ENCODE peak calls at places on chromosomes 2 and 18, in ten cellular contexts. One of them, this sample, is unnamed.

GRCh38 chr2:64632855-64633819 is 20.6 kb downstream of the SERTAD2 start:
- DNase-seq in activated T-cell treated with anti-CD3 and anti-CD28 coated beads, Interleukin-2, amount 50 U/mL, for 48 hours: no peak
- DNase-seq in ureter: peak; percentile 24
- DNase-seq in NCI-H2081 treated with DMSO at 0.1 percent for 48 hours: no peak
- DNase-seq in HCT116: no peak
- DNase-seq in stimulated activated CD4-positive, alpha-beta T cell treated with anti-CD3 and anti-CD28 coated beads, Interleukin-4, amount 100 ng/mL, for 24 hours: no peak
- DNase-seq in epithelial cell of esophagus: no peak
- DNase-seq in foreskin melanocyte: no peak
- DNase-seq in GM04503: no peak
- DNase-seq in iris pigment epithelial cell: peak; percentile 67
- DNase-seq in this sample: no peak

GRCh38 chr2:11998218-11998617 is 251.8 kb downstream of the LPIN1 start:
- DNase-seq in activated T-cell treated with anti-CD3 and anti-CD28 coated beads, Interleukin-2, amount 50 U/mL, for 48 hours: no peak
- DNase-seq in ureter: no peak
- DNase-seq in NCI-H2081 treated with DMSO at 0.1 percent for 48 hours: no peak
- DNase-seq in HCT116: no peak
- DNase-seq in stimulated activated CD4-positive, alpha-beta T cell treated with anti-CD3 and anti-CD28 coated beads, Interleukin-4, amount 100 ng/mL, for 24 hours: no peak
- DNase-seq in epithelial cell of esophagus: no peak
- DNase-seq in foreskin melanocyte: no peak
- DNase-seq in GM04503: peak; percentile 27
- DNase-seq in iris pigment epithelial cell: peak; percentile 75
- DNase-seq in this sample: no peak

GRCh38 chr2:109128466-109129355 is at the start of gene SH3RF3:
- DNase-seq in activated T-cell treated with anti-CD3 and anti-CD28 coated beads, Interleukin-2, amount 50 U/mL, for 48 hours: peak; percentile 65
- DNase-seq in ureter: peak; percentile 54
- DNase-seq in NCI-H2081 treated with DMSO at 0.1 percent for 48 hours: no peak
- DNase-seq in HCT116: no peak
- DNase-seq in stimulated activated CD4-positive, alpha-beta T cell treated with anti-CD3 and anti-CD28 coated beads, Interleukin-4, amount 100 ng/mL, for 24 hours: peak; percentile 12
- DNase-seq in epithelial cell of esophagus: peak; percentile 39
- DNase-seq in foreskin melanocyte: peak; percentile 35
- DNase-seq in GM04503: no peak
- DNase-seq in iris pigment epithelial cell: peak; percentile 58
- DNase-seq in this sample: no peak

GRCh38 chr18:75538727-75539126 is 111.2 kb upstream of the SMIM21 start:
- DNase-seq in activated T-cell treated with anti-CD3 and anti-CD28 coated beads, Interleukin-2, amount 50 U/mL, for 48 hours: no peak
- DNase-seq in ureter: no peak
- DNase-seq in NCI-H2081 treated with DMSO at 0.1 percent for 48 hours: no peak
- DNase-seq in HCT116: no peak
- DNase-seq in stimulated activated CD4-positive, alpha-beta T cell treated with anti-CD3 and anti-CD28 coated beads, Interleukin-4, amount 100 ng/mL, for 24 hours: no peak
- DNase-seq in epithelial cell of esophagus: no peak
- DNase-seq in foreskin melanocyte: no peak
- DNase-seq in GM04503: peak; percentile 94
- DNase-seq in iris pigment epithelial cell: peak; percentile 2
- DNase-seq in this sample: no peak

GRCh38 chr18:79916128-79916494 is 35.3 kb downstream of the SLC66A2 start:
- DNase-seq in activated T-cell treated with anti-CD3 and anti-CD28 coated beads, Interleukin-2, amount 50 U/mL, for 48 hours: no peak
- DNase-seq in ureter: no peak
- DNase-seq in NCI-H2081 treated with DMSO at 0.1 percent for 48 hours: no peak
- DNase-seq in HCT116: no peak
- DNase-seq in stimulated activated CD4-positive, alpha-beta T cell treated with anti-CD3 and anti-CD28 coated beads, Interleukin-4, amount 100 ng/mL, for 24 hours: no peak
- DNase-seq in epithelial cell of esophagus: no peak
- DNase-seq in foreskin melanocyte: no peak
- DNase-seq in GM04503: no peak
- DNase-seq in iris pigment epithelial cell: no peak
- DNase-seq in this sample: peak; percentile 31

GRCh38 chr2:164756773-164757172 is 84.8 kb downstream of the COBLL1 start:
- DNase-seq in activated T-cell treated with anti-CD3 and anti-CD28 coated beads, Interleukin-2, amount 50 U/mL, for 48 hours: no peak
- DNase-seq in ureter: no peak
- DNase-seq in NCI-H2081 treated with DMSO at 0.1 percent for 48 hours: no peak
- DNase-seq in HCT116: no peak
- DNase-seq in stimulated activated CD4-positive, alpha-beta T cell treated with anti-CD3 and anti-CD28 coated beads, Interleukin-4, amount 100 ng/mL, for 24 hours: no peak
- DNase-seq in epithelial cell of esophagus: peak; percentile 13
- DNase-seq in foreskin melanocyte: no peak
- DNase-seq in GM04503: no peak
- DNase-seq in iris pigment epithelial cell: no peak
- DNase-seq in this sample: no peak

GRCh38 chr2:36185624-36186023 is 170.0 kb upstream of the CRIM1 start:
- DNase-seq in activated T-cell treated with anti-CD3 and anti-CD28 coated beads, Interleukin-2, amount 50 U/mL, for 48 hours: no peak
- DNase-seq in ureter: no peak
- DNase-seq in NCI-H2081 treated with DMSO at 0.1 percent for 48 hours: no peak
- DNase-seq in HCT116: no peak
- DNase-seq in stimulated activated CD4-positive, alpha-beta T cell treated with anti-CD3 and anti-CD28 coated beads, Interleukin-4, amount 100 ng/mL, for 24 hours: no peak
- DNase-seq in epithelial cell of esophagus: no peak
- DNase-seq in foreskin melanocyte: no peak
- DNase-seq in GM04503: no peak
- DNase-seq in iris pigment epithelial cell: no peak
- DNase-seq in this sample: no peak

GRCh38 chr2:20525041-20526035 is 78.5 kb downstream of the RHOB start:
- DNase-seq in activated T-cell treated with anti-CD3 and anti-CD28 coated beads, Interleukin-2, amount 50 U/mL, for 48 hours: no peak
- DNase-seq in ureter: peak; percentile 61
- DNase-seq in NCI-H2081 treated with DMSO at 0.1 percent for 48 hours: no peak
- DNase-seq in HCT116: no peak
- DNase-seq in stimulated activated CD4-positive, alpha-beta T cell treated with anti-CD3 and anti-CD28 coated beads, Interleukin-4, amount 100 ng/mL, for 24 hours: no peak
- DNase-seq in epithelial cell of esophagus: peak; percentile 69
- DNase-seq in foreskin melanocyte: no peak
- DNase-seq in GM04503: peak; percentile 36
- DNase-seq in iris pigment epithelial cell: peak; percentile 58
- DNase-seq in this sample: no peak

GRCh38 chr2:53827398-53828175 is 32.2 kb downstream of the GPR75 start:
- DNase-seq in activated T-cell treated with anti-CD3 and anti-CD28 coated beads, Interleukin-2, amount 50 U/mL, for 48 hours: no peak
- DNase-seq in ureter: no peak
- DNase-seq in NCI-H2081 treated with DMSO at 0.1 percent for 48 hours: no peak
- DNase-seq in HCT116: no peak
- DNase-seq in stimulated activated CD4-positive, alpha-beta T cell treated with anti-CD3 and anti-CD28 coated beads, Interleukin-4, amount 100 ng/mL, for 24 hours: no peak
- DNase-seq in epithelial cell of esophagus: no peak
- DNase-seq in foreskin melanocyte: no peak
- DNase-seq in GM04503: peak; percentile 9
- DNase-seq in iris pigment epithelial cell: no peak
- DNase-seq in this sample: no peak

GRCh38 chr2:66822186-66822585 is 387.3 kb downstream of the MEIS1 start:
- DNase-seq in activated T-cell treated with anti-CD3 and anti-CD28 coated beads, Interleukin-2, amount 50 U/mL, for 48 hours: no peak
- DNase-seq in ureter: no peak
- DNase-seq in NCI-H2081 treated with DMSO at 0.1 percent for 48 hours: no peak
- DNase-seq in HCT116: no peak
- DNase-seq in stimulated activated CD4-positive, alpha-beta T cell treated with anti-CD3 and anti-CD28 coated beads, Interleukin-4, amount 100 ng/mL, for 24 hours: no peak
- DNase-seq in epithelial cell of esophagus: no peak
- DNase-seq in foreskin melanocyte: no peak
- DNase-seq in GM04503: no peak
- DNase-seq in iris pigment epithelial cell: no peak
- DNase-seq in this sample: no peak

GRCh38 chr2:135709992-135710391 is 31.7 kb upstream of the UBXN4 start:
- DNase-seq in activated T-cell treated with anti-CD3 and anti-CD28 coated beads, Interleukin-2, amount 50 U/mL, for 48 hours: peak; percentile 85
- DNase-seq in ureter: peak; percentile 63
- DNase-seq in NCI-H2081 treated with DMSO at 0.1 percent for 48 hours: no peak
- DNase-seq in HCT116: peak; percentile 8
- DNase-seq in stimulated activated CD4-positive, alpha-beta T cell treated with anti-CD3 and anti-CD28 coated beads, Interleukin-4, amount 100 ng/mL, for 24 hours: peak; percentile 74
- DNase-seq in epithelial cell of esophagus: peak; percentile 40
- DNase-seq in foreskin melanocyte: no peak
- DNase-seq in GM04503: no peak
- DNase-seq in iris pigment epithelial cell: peak; percentile 27
- DNase-seq in this sample: no peak

GRCh38 chr2:159157361-159158045 is 129.0 kb downstream of the WDSUB1 start:
- DNase-seq in activated T-cell treated with anti-CD3 and anti-CD28 coated beads, Interleukin-2, amount 50 U/mL, for 48 hours: no peak
- DNase-seq in ureter: peak; percentile 63
- DNase-seq in NCI-H2081 treated with DMSO at 0.1 percent for 48 hours: no peak
- DNase-seq in HCT116: no peak
- DNase-seq in stimulated activated CD4-positive, alpha-beta T cell treated with anti-CD3 and anti-CD28 coated beads, Interleukin-4, amount 100 ng/mL, for 24 hours: no peak
- DNase-seq in epithelial cell of esophagus: peak; percentile 90
- DNase-seq in foreskin melanocyte: peak; percentile 75
- DNase-seq in GM04503: no peak
- DNase-seq in iris pigment epithelial cell: no peak
- DNase-seq in this sample: no peak

GRCh38 chr2:149661844-149662243 is 74.3 kb upstream of the MMADHC start:
- DNase-seq in activated T-cell treated with anti-CD3 and anti-CD28 coated beads, Interleukin-2, amount 50 U/mL, for 48 hours: no peak
- DNase-seq in ureter: no peak
- DNase-seq in NCI-H2081 treated with DMSO at 0.1 percent for 48 hours: no peak
- DNase-seq in HCT116: no peak
- DNase-seq in stimulated activated CD4-positive, alpha-beta T cell treated with anti-CD3 and anti-CD28 coated beads, Interleukin-4, amount 100 ng/mL, for 24 hours: no peak
- DNase-seq in epithelial cell of esophagus: peak; percentile 79
- DNase-seq in foreskin melanocyte: no peak
- DNase-seq in GM04503: no peak
- DNase-seq in iris pigment epithelial cell: peak; percentile 87
- DNase-seq in this sample: no peak

GRCh38 chr2:157538073-157538472 is 90.6 kb downstream of the ACVR1C start:
- DNase-seq in activated T-cell treated with anti-CD3 and anti-CD28 coated beads, Interleukin-2, amount 50 U/mL, for 48 hours: no peak
- DNase-seq in ureter: no peak
- DNase-seq in NCI-H2081 treated with DMSO at 0.1 percent for 48 hours: no peak
- DNase-seq in HCT116: no peak
- DNase-seq in stimulated activated CD4-positive, alpha-beta T cell treated with anti-CD3 and anti-CD28 coated beads, Interleukin-4, amount 100 ng/mL, for 24 hours: no peak
- DNase-seq in epithelial cell of esophagus: no peak
- DNase-seq in foreskin melanocyte: no peak
- DNase-seq in GM04503: no peak
- DNase-seq in iris pigment epithelial cell: no peak
- DNase-seq in this sample: no peak

GRCh38 chr18:39519741-39520140 is 1954.1 kb upstream of the CELF4 start:
- DNase-seq in activated T-cell treated with anti-CD3 and anti-CD28 coated beads, Interleukin-2, amount 50 U/mL, for 48 hours: no peak
- DNase-seq in ureter: no peak
- DNase-seq in NCI-H2081 treated with DMSO at 0.1 percent for 48 hours: no peak
- DNase-seq in HCT116: no peak
- DNase-seq in stimulated activated CD4-positive, alpha-beta T cell treated with anti-CD3 and anti-CD28 coated beads, Interleukin-4, amount 100 ng/mL, for 24 hours: no peak
- DNase-seq in epithelial cell of esophagus: no peak
- DNase-seq in foreskin melanocyte: no peak
- DNase-seq in GM04503: no peak
- DNase-seq in iris pigment epithelial cell: no peak
- DNase-seq in this sample: no peak

GRCh38 chr2:15142069-15142689 is 419.0 kb downstream of the NBAS start:
- DNase-seq in activated T-cell treated with anti-CD3 and anti-CD28 coated beads, Interleukin-2, amount 50 U/mL, for 48 hours: peak; percentile 83
- DNase-seq in ureter: no peak
- DNase-seq in NCI-H2081 treated with DMSO at 0.1 percent for 48 hours: peak; percentile 35
- DNase-seq in HCT116: no peak
- DNase-seq in stimulated activated CD4-positive, alpha-beta T cell treated with anti-CD3 and anti-CD28 coated beads, Interleukin-4, amount 100 ng/mL, for 24 hours: peak; percentile 83
- DNase-seq in epithelial cell of esophagus: peak; percentile 67
- DNase-seq in foreskin melanocyte: no peak
- DNase-seq in GM04503: no peak
- DNase-seq in iris pigment epithelial cell: no peak
- DNase-seq in this sample: no peak

GRCh38 chr2:239611222-239611795 is 210.5 kb upstream of the HDAC4 start:
- DNase-seq in activated T-cell treated with anti-CD3 and anti-CD28 coated beads, Interleukin-2, amount 50 U/mL, for 48 hours: no peak
- DNase-seq in ureter: peak; percentile 33
- DNase-seq in NCI-H2081 treated with DMSO at 0.1 percent for 48 hours: no peak
- DNase-seq in HCT116: no peak
- DNase-seq in stimulated activated CD4-positive, alpha-beta T cell treated with anti-CD3 and anti-CD28 coated beads, Interleukin-4, amount 100 ng/mL, for 24 hours: no peak
- DNase-seq in epithelial cell of esophagus: no peak
- DNase-seq in foreskin melanocyte: no peak
- DNase-seq in GM04503: no peak
- DNase-seq in iris pigment epithelial cell: no peak
- DNase-seq in this sample: no peak

GRCh38 chr2:120379916-120380893 is 34.3 kb downstream of the INHBB start:
- DNase-seq in activated T-cell treated with anti-CD3 and anti-CD28 coated beads, Interleukin-2, amount 50 U/mL, for 48 hours: no peak
- DNase-seq in ureter: no peak
- DNase-seq in NCI-H2081 treated with DMSO at 0.1 percent for 48 hours: peak; percentile 19
- DNase-seq in HCT116: no peak
- DNase-seq in stimulated activated CD4-positive, alpha-beta T cell treated with anti-CD3 and anti-CD28 coated beads, Interleukin-4, amount 100 ng/mL, for 24 hours: no peak
- DNase-seq in epithelial cell of esophagus: no peak
- DNase-seq in foreskin melanocyte: no peak
- DNase-seq in GM04503: no peak
- DNase-seq in iris pigment epithelial cell: no peak
- DNase-seq in this sample: no peak

GRCh38 chr2:54524236-54524991 is 68.3 kb downstream of the SPTBN1 start:
- DNase-seq in activated T-cell treated with anti-CD3 and anti-CD28 coated beads, Interleukin-2, amount 50 U/mL, for 48 hours: peak; percentile 45
- DNase-seq in ureter: no peak
- DNase-seq in NCI-H2081 treated with DMSO at 0.1 percent for 48 hours: no peak
- DNase-seq in HCT116: no peak
- DNase-seq in stimulated activated CD4-positive, alpha-beta T cell treated with anti-CD3 and anti-CD28 coated beads, Interleukin-4, amount 100 ng/mL, for 24 hours: peak; percentile 57
- DNase-seq in epithelial cell of esophagus: peak; percentile 59
- DNase-seq in foreskin melanocyte: peak; percentile 96
- DNase-seq in GM04503: peak; percentile 53
- DNase-seq in iris pigment epithelial cell: peak; percentile 84
- DNase-seq in this sample: no peak

GRCh38 chr2:73359915-73360697 is 25.5 kb upstream of the ALMS1 start:
- DNase-seq in activated T-cell treated with anti-CD3 and anti-CD28 coated beads, Interleukin-2, amount 50 U/mL, for 48 hours: no peak
- DNase-seq in ureter: no peak
- DNase-seq in NCI-H2081 treated with DMSO at 0.1 percent for 48 hours: no peak
- DNase-seq in HCT116: no peak
- DNase-seq in stimulated activated CD4-positive, alpha-beta T cell treated with anti-CD3 and anti-CD28 coated beads, Interleukin-4, amount 100 ng/mL, for 24 hours: no peak
- DNase-seq in epithelial cell of esophagus: peak; percentile 4
- DNase-seq in foreskin melanocyte: no peak
- DNase-seq in GM04503: no peak
- DNase-seq in iris pigment epithelial cell: peak; percentile 5
- DNase-seq in this sample: no peak

This sample was measured in type B pancreatic cell.